ENCODE peak calls at places on chromosomes 16 and 17, in five cellular contexts. R is left colon; Y is CD4-positive, alpha-beta T cell; H is Right ventricle myocardium superior; J is upper lobe of left lung. L is an unnamed sample.

GRCh38 chr17:75754378-75755204 is 10.4 kb downstream of the GALK1 start:
- ATAC-seq in H (no peak), J (no peak), R (no peak), Y (no peak), L (no peak)

GRCh38 chr16:17228048-17228707 is 242.6 kb downstream of the XYLT1 start:
- ATAC-seq in H (no peak), Y (no peak), R (no peak), J (no peak), L (no peak)

GRCh38 chr16:2003231-2003826 is 6.3 kb downstream of the ZNF598 start:
- ATAC-seq in R (no peak), H (no peak), J (no peak), Y (no peak), L (no peak)

GRCh38 chr17:9904277-9905077 is 594 bp downstream of the RCVRN start:
- ATAC-seq in J (no peak), Y (no peak), R (no peak), H (no peak), L (no peak)

GRCh38 chr17:43805117-43805516 is 24.9 kb downstream of the CFAP97D1 start:
- ATAC-seq in J (no peak), R (no peak), H (no peak), Y (no peak), L (no peak)

GRCh38 chr17:63783522-63783921 is 9.6 kb downstream of the DDX42 start:
- ATAC-seq in R (no peak), H (no peak), J (no peak), Y (no peak), L (peak)

GRCh38 chr16:4924593-4925378 is 12.2 kb downstream of the PPL start:
- ATAC-seq in H (peak), J (peak), R (peak), Y (no peak), L (no peak)

GRCh38 chr16:1877804-1878203 is 5.8 kb upstream of the MEIOB start:
- ATAC-seq in H (no peak), R (peak), Y (no peak), J (no peak), L (no peak)

GRCh38 chr17:74354561-74354960 is 7.1 kb downstream of the BTBD17 start:
- ATAC-seq in J (no peak), R (peak), Y (no peak), H (no peak), L (peak)

GRCh38 chr17:37833237-37833859 is 88.5 kb upstream of the HNF1B start:
- ATAC-seq in Y (no peak), H (no peak), R (no peak), J (no peak), L (peak)

GRCh38 chr17:17119533-17119932 is 77.3 kb downstream of the MPRIP start:
- ATAC-seq in J (peak), R (peak), H (peak), Y (peak), L (peak)

GRCh38 chr17:27360507-27360906 is 66.6 kb downstream of the WSB1 start:
- ATAC-seq in Y (no peak), H (no peak), R (no peak), J (no peak), L (peak)

GRCh38 chr16:85171809-85172464 is 59.7 kb upstream of the CIBAR2 start:
- ATAC-seq in J (peak), Y (no peak), R (no peak), H (no peak), L (no peak)

GRCh38 chr17:76833034-76833689 is 35.0 kb upstream of the MGAT5B start:
- ATAC-seq in R (no peak), Y (no peak), J (no peak), H (no peak), L (no peak)

GRCh38 chr16:12902511-12903324 is 1.3 kb downstream of the SHISA9 start:
- ATAC-seq in Y (no peak), H (no peak), R (no peak), J (no peak), L (no peak)

GRCh38 chr17:31167111-31167510 is 72.3 kb downstream of the NF1 start:
- ATAC-seq in H (peak), R (no peak), Y (no peak), J (no peak), L (no peak)

GRCh38 chr17:63645775-63646491 is 23.7 kb downstream of the MAP3K3 start:
- ATAC-seq in R (no peak), Y (no peak), H (peak), J (no peak), L (peak)

GRCh38 chr17:18361837-18362380 is 1.4 kb downstream of the SHMT1 start:
- ATAC-seq in J (no peak), Y (no peak), H (no peak), R (no peak), L (no peak)

GRCh38 chr16:84714028-84714427 is 14.2 kb downstream of the USP10 start:
- ATAC-seq in R (no peak), Y (no peak), J (no peak), H (no peak), L (no peak)

GRCh38 chr17:2170023-2170422 is 115.1 kb downstream of the HIC1 start:
- ATAC-seq in H (no peak), R (peak), Y (no peak), J (no peak), L (peak)

GRCh38 chr17:77235370-77236080 is 94.8 kb downstream of the SEC14L1 start:
- ATAC-seq in Y (peak), R (peak), H (peak), J (peak), L (peak)

GRCh38 chr17:64196626-64197025 is 66.4 kb downstream of the TEX2 start:
- ATAC-seq in J (no peak), R (no peak), H (no peak), Y (no peak), L (no peak)

GRCh38 chr16:14309001-14309886 is 238.1 kb downstream of the MRTFB start:
- ATAC-seq in J (no peak), R (no peak), Y (peak), H (no peak), L (peak)

GRCh38 chr17:72806011-72806410 is 286.5 kb downstream of the SLC39A11 start:
- ATAC-seq in R (no peak), J (no peak), Y (no peak), H (no peak), L (no peak)

GRCh38 chr16:57689772-57690558 is 4.6 kb upstream of the DRC7 start:
- ATAC-seq in H (peak), R (no peak), Y (peak), J (no peak), L (peak)

GRCh38 chr17:1853698-1854097 is 23.9 kb downstream of the RPA1 start:
- ATAC-seq in R (no peak), H (no peak), Y (no peak), J (no peak), L (no peak)

GRCh38 chr16:68194263-68194662 is 41.7 kb downstream of the ESRP2 start:
- ATAC-seq in H (no peak), R (no peak), J (no peak), Y (no peak), L (no peak)

GRCh38 chr17:50565559-50566350 is 5.2 kb downstream of the CACNA1G start:
- ATAC-seq in Y (peak), R (no peak), H (no peak), J (no peak), L (no peak)

GRCh38 chr16:75062135-75062943 is 54.2 kb downstream of the LDHD start:
- ATAC-seq in H (peak), Y (no peak), R (no peak), J (no peak), L (peak)

GRCh38 chr17:68349157-68349556 is 57.9 kb downstream of the ARSG start:
- ATAC-seq in Y (no peak), H (no peak), R (no peak), J (no peak), L (peak)

GRCh38 chr16:72406390-72406789 is 234.4 kb upstream of the PMFBP1 start:
- ATAC-seq in H (no peak), Y (no peak), J (no peak), R (no peak), L (no peak)

GRCh38 chr17:20960871-20961270 is 81.9 kb downstream of the USP22 start:
- ATAC-seq in J (no peak), Y (no peak), R (no peak), H (no peak), L (no peak)

GRCh38 chr16:5595849-5596248 is 498.3 kb upstream of the EEF2KMT start:
- ATAC-seq in R (no peak), Y (no peak), H (no peak), J (no peak), L (no peak)

L was measured in activated T-helper 17 cell treated with anti-CD3 and anti-CD28 coated beads, Interleukin-2, amount 50 U/mL, for 72 hours.